ENCODE peak calls at places on chromosomes 1 and 21, in four cellular contexts. One of them, this sample, is unnamed.

GRCh38 chr21:33362044-33362555 is 37.3 kb downstream of the IFNAR1 start:
- DNase-seq in left lung: no peak
- DNase-seq in cardiac muscle cell: no peak
- DNase-seq in A549: no peak
- DNase-seq in this sample: no peak

GRCh38 chr1:43420874-43421273 is 31.2 kb downstream of the SZT2 start:
- DNase-seq in left lung: no peak
- DNase-seq in cardiac muscle cell: no peak
- DNase-seq in A549: no peak
- DNase-seq in this sample: no peak

GRCh38 chr1:43857163-43857562 is 76.4 kb upstream of the ARTN start:
- DNase-seq in left lung: no peak
- DNase-seq in cardiac muscle cell: no peak
- DNase-seq in A549: no peak
- DNase-seq in this sample: no peak

GRCh38 chr1:204417231-204417997 is 5.8 kb upstream of the PPP1R15B start:
- DNase-seq in left lung: peak
- DNase-seq in cardiac muscle cell: peak
- DNase-seq in A549: peak
- DNase-seq in this sample: peak

GRCh38 chr1:6634278-6635052 is 9.8 kb downstream of the THAP3 start:
- DNase-seq in left lung: peak
- DNase-seq in cardiac muscle cell: peak
- DNase-seq in A549: peak
- DNase-seq in this sample: peak

GRCh38 chr1:11736746-11737639 is 1.1 kb downstream of the AGTRAP start:
- DNase-seq in left lung: peak
- DNase-seq in cardiac muscle cell: peak
- DNase-seq in A549: peak
- DNase-seq in this sample: no peak

GRCh38 chr1:100034465-100034864 is 64.7 kb downstream of the SLC35A3 start:
- DNase-seq in left lung: no peak
- DNase-seq in cardiac muscle cell: peak
- DNase-seq in A549: peak
- DNase-seq in this sample: no peak

GRCh38 chr21:34091607-34092006 is 18.2 kb downstream of the MRPS6 start:
- DNase-seq in left lung: no peak
- DNase-seq in cardiac muscle cell: peak
- DNase-seq in A549: no peak
- DNase-seq in this sample: no peak

GRCh38 chr1:61434276-61434675 is 290.7 kb downstream of the TM2D1 start:
- DNase-seq in left lung: no peak
- DNase-seq in cardiac muscle cell: no peak
- DNase-seq in A549: no peak
- DNase-seq in this sample: peak

GRCh38 chr1:165452336-165453130 is 7.6 kb upstream of the RXRG start:
- DNase-seq in left lung: no peak
- DNase-seq in cardiac muscle cell: no peak
- DNase-seq in A549: no peak
- DNase-seq in this sample: no peak

GRCh38 chr1:231139659-231140650 is 21.9 kb upstream of the TRIM67 start:
- DNase-seq in left lung: no peak
- DNase-seq in cardiac muscle cell: peak
- DNase-seq in A549: peak
- DNase-seq in this sample: no peak

GRCh38 chr1:40861227-40862003 is 748 bp downstream of the CITED4 start:
- DNase-seq in left lung: peak
- DNase-seq in cardiac muscle cell: peak
- DNase-seq in A549: no peak
- DNase-seq in this sample: no peak

GRCh38 chr1:153494976-153495535 is 34.6 kb upstream of the S100A7 start:
- DNase-seq in left lung: peak
- DNase-seq in cardiac muscle cell: peak
- DNase-seq in A549: peak
- DNase-seq in this sample: peak

GRCh38 chr1:202228484-202229122 is 35.0 kb downstream of the LGR6 start:
- DNase-seq in left lung: no peak
- DNase-seq in cardiac muscle cell: no peak
- DNase-seq in A549: no peak
- DNase-seq in this sample: no peak

GRCh38 chr1:202230061-202230938 is 36.7 kb downstream of the LGR6 start:
- DNase-seq in left lung: no peak
- DNase-seq in cardiac muscle cell: no peak
- DNase-seq in A549: no peak
- DNase-seq in this sample: no peak

GRCh38 chr1:202229376-202229775 is 35.8 kb downstream of the LGR6 start:
- DNase-seq in left lung: no peak
- DNase-seq in cardiac muscle cell: no peak
- DNase-seq in A549: no peak
- DNase-seq in this sample: no peak

GRCh38 chr1:202233171-202233570 is 39.6 kb downstream of the LGR6 start:
- DNase-seq in left lung: no peak
- DNase-seq in cardiac muscle cell: no peak
- DNase-seq in A549: no peak
- DNase-seq in this sample: no peak

DNA sequence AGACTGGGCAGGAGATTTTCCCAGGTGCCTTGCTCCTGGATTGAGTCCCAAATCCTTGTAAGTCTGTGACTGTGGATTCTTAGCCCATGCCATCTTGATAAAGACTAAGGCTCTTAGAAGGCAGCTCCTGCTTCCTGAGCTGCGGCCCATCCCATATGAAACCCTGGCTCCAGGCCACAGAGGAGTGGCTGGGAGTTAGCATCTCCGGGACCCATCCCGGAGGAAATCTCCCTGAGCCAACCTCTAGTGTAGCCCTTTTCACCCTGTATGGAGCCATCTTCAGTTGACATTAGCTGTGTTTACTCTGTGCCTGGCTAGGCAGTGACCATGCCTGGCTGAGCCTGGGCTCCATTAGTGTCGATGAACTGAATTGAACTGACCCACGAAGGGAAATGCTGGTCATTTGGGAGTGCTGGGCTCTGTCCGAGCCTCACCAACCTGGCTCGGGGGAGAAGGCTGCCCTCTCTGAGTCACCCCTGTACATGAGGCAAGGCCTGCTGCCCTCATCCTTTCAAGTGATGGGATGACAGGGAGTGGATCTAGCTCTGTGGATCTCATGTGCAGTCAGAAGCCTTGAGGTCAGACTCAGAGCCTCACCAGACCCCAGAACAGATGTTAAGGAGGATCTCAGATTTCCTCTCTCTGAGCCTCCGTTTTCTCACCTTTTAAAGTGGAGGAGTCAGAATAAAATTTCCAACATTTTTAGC is 37.5 kb downstream of the LGR6 start:
- DNase-seq in left lung: no peak
- DNase-seq in cardiac muscle cell: peak
- DNase-seq in A549: no peak
- DNase-seq in this sample: no peak
- H3K27ac ChIP-seq in left lung: no peak
- H3K27ac ChIP-seq in cardiac muscle cell: no peak
- H3K27ac ChIP-seq in A549: no peak
- H3K27ac ChIP-seq in this sample: no peak

GRCh38 chr1:66351913-66352312 is 182.0 kb upstream of the SGIP1 start:
- DNase-seq in left lung: no peak
- DNase-seq in cardiac muscle cell: no peak
- DNase-seq in A549: no peak
- DNase-seq in this sample: no peak

GRCh38 chr1:66351474-66351873 is 182.5 kb upstream of the SGIP1 start:
- DNase-seq in left lung: no peak
- DNase-seq in cardiac muscle cell: peak
- DNase-seq in A549: no peak
- DNase-seq in this sample: no peak

GRCh38 chr1:66353207-66353606 is 180.7 kb upstream of the SGIP1 start:
- DNase-seq in left lung: no peak
- DNase-seq in cardiac muscle cell: no peak
- DNase-seq in A549: no peak
- DNase-seq in this sample: peak

GRCh38 chr1:66354311-66354922 is 179.5 kb upstream of the SGIP1 start:
- DNase-seq in left lung: no peak
- DNase-seq in cardiac muscle cell: peak
- DNase-seq in A549: no peak
- DNase-seq in this sample: no peak

DNA sequence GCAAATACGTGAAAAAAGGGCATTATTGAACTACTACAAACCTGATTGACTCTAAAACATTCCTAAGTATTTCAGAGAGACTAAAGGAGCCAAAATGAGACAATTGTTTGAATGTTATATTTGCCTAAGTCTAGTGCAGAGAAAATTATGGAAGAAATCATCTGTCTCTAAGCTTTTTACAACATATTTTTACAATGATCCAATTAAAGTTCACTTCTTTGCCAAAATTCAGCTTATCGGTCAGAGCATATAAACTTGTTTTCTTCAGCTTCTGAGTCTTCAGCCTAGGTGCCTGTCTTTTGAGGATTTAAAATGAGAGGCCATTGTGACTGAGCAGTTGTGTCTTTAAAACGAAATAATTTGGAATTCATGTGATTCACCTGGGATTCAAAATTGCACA is 181.2 kb upstream of the SGIP1 start:
- DNase-seq in left lung: no peak
- DNase-seq in cardiac muscle cell: no peak
- DNase-seq in A549: no peak
- DNase-seq in this sample: no peak
- H3K4me3 ChIP-seq in left lung: no peak
- H3K4me3 ChIP-seq in cardiac muscle cell: no peak
- H3K4me3 ChIP-seq in A549: no peak
- H3K4me3 ChIP-seq in this sample: peak

GRCh38 chr1:26431979-26432695 is at the start of gene DHDDS:
- DNase-seq in left lung: peak
- DNase-seq in cardiac muscle cell: peak
- DNase-seq in A549: peak
- DNase-seq in this sample: peak
- TF ChIP-seq CTCF in left lung: no peak
- TF ChIP-seq CTCF in cardiac muscle cell: no peak
- TF ChIP-seq CTCF in A549: no peak
- TF ChIP-seq CTCF in this sample: peak

DNA sequence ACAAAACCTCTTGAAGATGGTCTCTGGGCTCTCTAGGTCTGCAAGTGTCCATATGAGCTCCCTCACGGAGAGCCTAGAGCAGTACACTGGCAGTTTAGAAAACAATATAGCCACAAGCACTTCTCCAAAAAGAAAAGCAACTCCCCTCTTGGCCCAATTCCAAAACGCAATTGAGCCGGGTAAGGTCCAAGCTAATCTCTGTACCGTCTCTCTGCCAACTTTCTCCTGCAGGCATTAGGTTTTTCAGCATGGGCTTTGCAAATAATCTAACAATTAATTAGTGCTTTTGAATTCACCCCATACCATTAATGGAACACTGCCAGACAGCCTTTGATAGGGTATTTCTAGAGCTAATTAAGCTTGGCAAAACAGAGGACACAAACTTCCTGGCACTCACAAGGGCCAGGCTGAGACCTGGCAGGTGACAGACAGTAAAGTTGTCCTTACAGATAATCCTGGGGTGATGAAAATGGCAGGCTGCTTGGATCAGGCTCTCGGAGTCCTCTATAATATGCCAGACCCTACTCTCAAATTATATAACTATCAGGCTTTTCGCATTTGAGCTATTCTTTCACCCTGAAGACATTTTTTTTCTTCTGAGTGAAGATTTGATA is 39.8 kb downstream of the TGFBR3 start:
- DNase-seq in left lung: no peak
- DNase-seq in cardiac muscle cell: peak
- DNase-seq in A549: no peak
- DNase-seq in this sample: no peak
- H3K27ac ChIP-seq in left lung: peak
- H3K27ac ChIP-seq in cardiac muscle cell: peak
- H3K27ac ChIP-seq in A549: peak
- H3K27ac ChIP-seq in this sample: no peak

GRCh38 chr1:183073320-183073719 is 50.1 kb downstream of the LAMC1 start:
- DNase-seq in left lung: no peak
- DNase-seq in cardiac muscle cell: no peak
- DNase-seq in A549: no peak
- DNase-seq in this sample: no peak

GRCh38 chr1:183070234-183070922 is 47.2 kb downstream of the LAMC1 start:
- DNase-seq in left lung: no peak
- DNase-seq in cardiac muscle cell: no peak
- DNase-seq in A549: no peak
- DNase-seq in this sample: no peak

GRCh38 chr1:183069562-183070216 is 46.5 kb downstream of the LAMC1 start:
- DNase-seq in left lung: peak
- DNase-seq in cardiac muscle cell: no peak
- DNase-seq in A549: peak
- DNase-seq in this sample: no peak

GRCh38 chr1:183074215-183074614 is 51.0 kb downstream of the LAMC1 start:
- DNase-seq in left lung: no peak
- DNase-seq in cardiac muscle cell: no peak
- DNase-seq in A549: no peak
- DNase-seq in this sample: no peak

DNA sequence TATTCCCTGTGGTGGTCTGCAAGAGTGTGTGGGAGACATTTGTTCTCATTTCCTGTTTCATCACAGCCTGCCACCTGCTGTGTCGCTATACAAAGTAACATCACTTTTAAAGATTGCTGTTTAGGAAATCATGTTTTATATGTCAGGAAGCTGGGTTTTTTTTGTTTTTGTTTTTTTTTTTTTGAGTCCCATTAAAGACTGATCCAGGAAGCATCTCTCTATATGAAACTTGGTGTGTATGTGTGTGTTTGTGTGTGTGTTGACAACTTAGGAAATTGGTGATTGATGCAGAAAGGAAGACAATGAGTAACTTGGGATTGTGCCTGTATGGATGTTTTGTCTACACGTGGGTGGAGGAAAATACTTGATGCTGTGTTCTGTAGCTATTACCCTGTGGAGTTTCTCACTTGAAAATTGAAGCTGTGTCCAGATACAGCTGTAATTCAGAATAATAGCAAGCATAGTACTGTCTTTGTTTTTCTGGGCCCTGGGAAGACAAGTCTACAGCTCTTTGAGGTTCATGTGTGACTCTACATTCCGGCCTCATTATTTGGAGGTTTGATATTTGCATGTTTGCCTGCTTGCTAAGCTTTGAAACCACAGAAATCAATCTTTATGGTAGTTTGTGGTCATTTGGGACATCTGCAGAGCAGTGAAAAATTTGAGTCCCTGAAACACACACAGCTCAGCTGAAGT is 47.9 kb downstream of the LAMC1 start:
- DNase-seq in left lung: no peak
- DNase-seq in cardiac muscle cell: peak
- DNase-seq in A549: no peak
- DNase-seq in this sample: no peak
- H3K4me3 ChIP-seq in left lung: no peak
- H3K4me3 ChIP-seq in cardiac muscle cell: no peak
- H3K4me3 ChIP-seq in A549: no peak
- H3K4me3 ChIP-seq in this sample: no peak

This sample was measured in dorsolateral prefrontal cortex.